ENCODE peak calls at places on chromosomes 3 and 15, in four cellular contexts. U is HCT116, J is Panc1, S is K562. G is an unnamed sample.
A peak's percentile ranks its signal among the peaks of the same experiment; 100 is the strongest.

GRCh38 chr3:122403489-122403888 is 12.4 kb downstream of the WDR5B start:
- DNase-seq in U (no peak), J (no peak), S (no peak), G (no peak)

GRCh38 chr3:64889991-64890390 is 202.2 kb upstream of the ADAMTS9 start:
- DNase-seq in U (no peak), J (no peak), S (no peak), G (no peak)

GRCh38 chr3:183895296-183895695 is 10.6 kb upstream of the PARL start:
- DNase-seq in U (peak; percentile 38), J (peak; percentile 42), S (peak; percentile 63), G (peak; percentile 44)

GRCh38 chr3:181699171-181699903 is 12.4 kb upstream of the SOX2 start:
- DNase-seq in U (no peak), J (no peak), S (no peak), G (no peak)

GRCh38 chr3:152120606-152121291 is 148.0 kb upstream of the MBNL1 start:
- DNase-seq in U (no peak), J (no peak), S (no peak), G (no peak)

GRCh38 chr3:149706905-149707304 is 45.4 kb downstream of the COMMD2 start:
- DNase-seq in U (no peak), J (no peak), S (no peak), G (no peak)

GRCh38 chr15:20643024-20643770 is 101.6 kb upstream of the GOLGA6L6 start:
- DNase-seq in U (no peak), J (no peak), S (no peak), G (no peak)

GRCh38 chr3:14150491-14151230 is 25.8 kb downstream of the TMEM43 start:
- DNase-seq in U (no peak), J (no peak), S (no peak), G (no peak)

GRCh38 chr15:74541494-74542191 is 623 bp downstream of the ARID3B start:
- DNase-seq in U (no peak), J (no peak), S (peak; percentile 85), G (peak; percentile 29)

GRCh38 chr3:13461169-13462124 is 18.7 kb upstream of the HDAC11 start:
- DNase-seq in U (peak; percentile 66), J (no peak), S (peak; percentile 93), G (peak; percentile 90)

GRCh38 chr3:86800116-86800515 is 190.8 kb downstream of the VGLL3 start:
- DNase-seq in U (no peak), J (no peak), S (no peak), G (no peak)

GRCh38 chr3:95197661-95198060 is 1134.8 kb downstream of the NSUN3 start:
- DNase-seq in U (no peak), J (no peak), S (no peak), G (no peak)

GRCh38 chr3:134677196-134677986 is 26.6 kb upstream of the KY start:
- DNase-seq in U (peak; percentile 16), J (no peak), S (peak; percentile 43), G (peak; percentile 23)

GRCh38 chr15:71201471-71201870 is 86.2 kb downstream of the THSD4 start:
- DNase-seq in U (no peak), J (no peak), S (no peak), G (no peak)

GRCh38 chr3:193812791-193813505 is 219.9 kb downstream of the OPA1 start:
- DNase-seq in U (no peak), J (no peak), S (no peak), G (no peak)

GRCh38 chr3:127410678-127411077 is 122.8 kb upstream of the PRR20G start:
- DNase-seq in U (no peak), J (no peak), S (no peak), G (no peak)

GRCh38 chr3:138946554-138947302 is at the start of the genes FOXL2 and FOXL2NB:
- DNase-seq in U (no peak), J (no peak), S (peak; percentile 95), G (no peak)
- TF ChIP-seq TCF7L2 in U (no peak), J (no peak), S (no peak), G (no peak)

DNA sequence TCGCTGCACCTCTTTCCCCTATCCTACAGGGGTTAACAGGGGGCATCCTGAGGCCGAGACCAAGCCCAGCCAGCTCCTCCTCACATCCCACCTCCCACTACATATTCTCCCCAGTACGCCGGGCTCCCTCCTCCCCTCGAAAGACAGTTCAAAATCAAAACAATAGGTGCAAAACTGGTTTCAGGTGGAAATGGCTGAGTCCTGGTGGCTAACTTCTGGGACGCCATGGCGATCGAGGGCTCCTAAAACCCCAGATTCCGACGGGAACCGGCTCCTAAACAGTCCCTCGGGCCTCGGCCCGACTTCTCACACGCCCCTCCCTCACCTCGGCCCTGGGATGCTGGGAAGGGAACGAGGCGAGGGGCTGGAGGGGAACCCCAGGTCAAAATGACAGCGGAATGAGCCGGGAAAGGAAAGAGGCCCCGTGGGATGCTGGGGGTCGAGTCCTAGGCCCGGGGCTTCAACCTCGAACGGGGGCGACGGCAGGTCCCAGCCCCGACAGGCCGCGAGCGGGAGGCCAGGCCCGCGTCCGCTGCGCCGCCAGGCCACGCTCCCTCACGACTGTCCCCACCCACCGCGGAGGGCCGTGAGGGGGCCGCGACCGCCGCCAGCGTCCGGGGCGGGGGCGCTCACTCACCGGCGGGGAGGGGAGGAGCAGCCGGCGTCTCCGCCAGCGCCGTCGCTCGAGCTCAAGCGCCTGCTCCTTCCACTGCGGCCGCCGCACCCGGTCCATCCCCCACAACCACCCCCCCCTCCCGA is 475 bp downstream of the TMCC1 start:
- DNase-seq in U (no peak), J (no peak), S (peak; percentile 70), G (peak; percentile 36)
- TF ChIP-seq TCF7L2 in U (no peak), J (no peak), S (no peak), G (no peak)

DNA sequence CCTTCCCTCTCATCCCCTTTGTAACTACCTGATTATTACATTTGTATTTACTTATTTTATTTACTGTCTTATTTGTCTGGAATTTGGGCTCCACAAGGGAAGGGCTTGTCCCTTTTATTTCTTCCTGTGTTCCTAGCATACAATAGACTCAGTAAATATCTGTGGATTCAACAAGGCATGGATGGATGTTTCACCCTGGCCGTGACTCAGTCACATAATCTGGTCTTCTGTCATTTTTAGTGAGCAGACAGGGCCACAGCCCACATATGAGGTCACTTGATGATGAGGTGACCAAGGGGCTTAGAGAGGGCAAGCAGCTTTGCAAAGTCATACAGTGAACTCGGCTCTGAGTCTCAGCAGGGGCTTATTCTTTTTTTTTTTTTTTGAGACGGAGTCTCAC is 7.8 kb upstream of the DAG1 start:
- DNase-seq in U (no peak), J (no peak), S (peak; percentile 75), G (peak; percentile 60)
- TF ChIP-seq TCF7L2 in U (no peak), J (no peak), S (no peak), G (no peak)

GRCh38 chr15:25060472-25060803 is 105.7 kb downstream of the SNRPN start:
- DNase-seq in U (no peak), J (no peak), S (no peak), G (no peak)

GRCh38 chr15:25056484-25057429 is 102.0 kb downstream of the SNRPN start:
- DNase-seq in U (no peak), J (no peak), S (peak; percentile 13), G (no peak)

GRCh38 chr15:25057574-25057973 is 102.8 kb downstream of the SNRPN start:
- DNase-seq in U (no peak), J (no peak), S (no peak), G (no peak)

GRCh38 chr15:25059698-25060471 is 105.1 kb downstream of the SNRPN start:
- DNase-seq in U (no peak), J (no peak), S (no peak), G (no peak)

DNA sequence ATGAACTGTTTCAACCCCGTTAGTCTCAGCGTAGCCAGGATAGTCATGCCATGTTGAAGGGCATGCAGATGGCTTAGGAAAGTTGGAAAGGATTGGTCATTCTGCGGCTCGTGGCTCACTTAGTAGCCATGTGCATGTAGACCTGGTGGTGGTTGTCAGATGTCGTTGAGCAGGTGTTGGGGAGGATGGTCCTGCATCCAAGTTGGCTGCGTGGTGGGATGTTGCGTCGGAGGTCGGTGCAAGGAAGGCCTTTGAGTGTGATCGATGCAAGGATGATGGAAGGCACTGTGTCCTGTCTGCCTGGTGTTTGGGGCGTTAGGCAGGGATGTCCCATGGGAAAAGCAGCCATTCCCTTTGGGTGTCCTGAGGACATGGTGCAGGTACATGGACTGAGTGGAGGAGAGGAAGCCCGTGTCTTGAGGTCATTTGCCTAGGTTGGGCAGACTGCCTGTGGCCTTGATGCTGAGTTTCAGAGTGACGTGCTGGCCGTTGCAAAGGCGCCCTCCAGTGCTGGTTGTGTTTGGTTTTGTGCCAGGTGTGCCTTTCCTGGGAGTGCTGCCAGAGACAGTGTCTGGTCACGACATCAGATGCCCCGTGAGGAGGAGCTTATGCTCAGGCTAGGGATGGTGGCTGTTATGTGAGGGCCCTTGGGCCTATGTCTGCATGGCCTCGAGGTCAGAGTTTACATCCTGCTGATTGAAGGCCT is 103.4 kb downstream of the SNRPN start:
- DNase-seq in U (no peak), J (no peak), S (no peak), G (no peak)
- TF ChIP-seq TCF7L2 in U (no peak), J (no peak), S (no peak), G (no peak)

GRCh38 chr15:43246261-43246764 is 20.4 kb downstream of the TGM5 start:
- DNase-seq in U (no peak), J (no peak), S (no peak), G (no peak)
- TF ChIP-seq TCF7L2 in U (no peak), J (no peak), S (no peak), G (no peak)

DNA sequence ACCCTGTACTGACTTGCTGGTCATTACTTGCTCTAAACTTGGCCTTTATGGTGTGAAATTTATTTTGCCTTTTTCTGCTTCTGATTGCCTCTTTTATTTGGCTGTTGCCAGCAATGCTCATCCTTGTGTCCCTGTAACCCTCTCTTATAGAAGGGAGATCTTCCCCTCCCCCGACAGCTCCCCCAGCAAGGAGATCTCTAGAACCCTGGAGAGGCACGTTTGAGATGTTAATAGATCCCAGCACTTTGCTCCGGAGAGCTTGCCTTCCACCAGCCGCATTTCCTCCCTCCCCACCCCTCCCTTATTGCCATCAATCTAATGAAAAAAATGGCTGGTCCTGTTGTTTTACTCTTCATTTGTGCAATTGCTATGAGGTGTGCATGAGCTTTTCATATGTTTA is 18.1 kb downstream of the TRIM71 start:
- DNase-seq in U (no peak), J (no peak), S (no peak), G (no peak)
- TF ChIP-seq TCF7L2 in U (no peak), J (no peak), S (no peak), G (no peak)

G was measured in HepG2.